ENCODE peak calls at places on chromosomes 16 and 17, in six cellular contexts. O is RWPE2; J is activated naive CD8-positive, alpha-beta T cell treated with anti-CD3 and anti-CD28 coated beads, Interleukin-2, amount 50 U/mL, for 16 hours; W is RWPE1; I is glomerular endothelial cell; G is CD8-positive, alpha-beta T cell. K is an unnamed sample.

GRCh38 chr17:75544250-75544649 is 18.8 kb downstream of the LLGL2 start:
- DNase-seq in O (no peak), J (no peak), W (no peak), I (no peak), G (no peak), K (no peak)

GRCh38 chr17:14198013-14198412 is 38.6 kb downstream of the CDRT15 start:
- DNase-seq in O (no peak), J (no peak), W (no peak), I (no peak), G (no peak), K (no peak)

GRCh38 chr17:44610871-44611270 is 45.4 kb upstream of the MEIOC start:
- DNase-seq in O (no peak), J (no peak), W (no peak), I (no peak), G (no peak), K (no peak)

GRCh38 chr17:81004336-81005015 is 12.8 kb downstream of the CHMP6 start:
- DNase-seq in O (no peak), J (no peak), W (no peak), I (no peak), G (no peak), K (no peak)

GRCh38 chr17:65797809-65798208 is 236.4 kb upstream of the AXIN2 start:
- DNase-seq in O (no peak), J (no peak), W (no peak), I (no peak), G (no peak), K (no peak)

GRCh38 chr16:57341441-57342303 is 16.9 kb upstream of the CCL22 start:
- DNase-seq in O (peak; percentile 94), J (no peak), W (peak; percentile 91), I (no peak), G (no peak), K (no peak)

GRCh38 chr16:51755039-51755501 is 604.0 kb upstream of the SALL1 start:
- DNase-seq in O (no peak), J (no peak), W (no peak), I (no peak), G (no peak), K (no peak)

GRCh38 chr17:49508061-49508865 is 13.2 kb downstream of the NGFR start:
- DNase-seq in O (peak; percentile 99), J (no peak), W (peak; percentile 96), I (no peak), G (no peak), K (no peak)

GRCh38 chr17:76026714-76027158 is 370 bp downstream of the EVPL start:
- DNase-seq in O (no peak), J (no peak), W (no peak), I (no peak), G (no peak), K (no peak)

GRCh38 chr17:78141437-78142112 is 4.6 kb upstream of the C17orf99 start:
- DNase-seq in O (peak; percentile 66), J (no peak), W (no peak), I (no peak), G (no peak), K (no peak)

GRCh38 chr17:36544049-36544319 is 735 bp upstream of the GGNBP2 start:
- DNase-seq in O (no peak), J (no peak), W (peak; percentile 10), I (no peak), G (no peak), K (peak; percentile 38)

GRCh38 chr17:68527314-68527713 is 15.1 kb downstream of the PRKAR1A start:
- DNase-seq in O (no peak), J (no peak), W (no peak), I (no peak), G (no peak), K (no peak)

K was measured in cerebellum.